ENCODE peak calls at places on chromosomes 2 and 18, in ten cellular contexts. One of them, this sample, is unnamed.

GRCh38 chr2:24984912-24985311 is 13.2 kb upstream of the DNAJC27 start:
- DNase-seq in stomach: no peak
- DNase-seq in H1: no peak
- DNase-seq in tibial nerve: peak; percentile 32
- DNase-seq in K562: no peak
- DNase-seq in upper lobe of left lung: no peak
- DNase-seq in transverse colon: peak; percentile 18
- DNase-seq in GM12878: no peak
- DNase-seq in suprapubic skin: no peak
- DNase-seq in ovary: peak; percentile 63
- DNase-seq in this sample: no peak

GRCh38 chr18:52227536-52227935 is 112.5 kb upstream of the DCC start:
- DNase-seq in H1: no peak
- DNase-seq in K562: no peak
- DNase-seq in suprapubic skin: no peak
- DNase-seq in transverse colon: no peak
- DNase-seq in GM12878: no peak
- DNase-seq in upper lobe of left lung: no peak
- DNase-seq in ovary: no peak
- DNase-seq in tibial nerve: no peak
- DNase-seq in stomach: no peak
- DNase-seq in this sample: no peak

GRCh38 chr2:28736034-28736433 is 15.6 kb upstream of the PPP1CB start:
- DNase-seq in H1: no peak
- DNase-seq in tibial nerve: no peak
- DNase-seq in stomach: peak; percentile 92
- DNase-seq in suprapubic skin: no peak
- DNase-seq in upper lobe of left lung: peak; percentile 86
- DNase-seq in ovary: peak; percentile 48
- DNase-seq in transverse colon: peak; percentile 69
- DNase-seq in K562: no peak
- DNase-seq in GM12878: no peak
- DNase-seq in this sample: no peak

GRCh38 chr2:17621781-17622180 is 81.3 kb downstream of the VSNL1 start:
- DNase-seq in transverse colon: no peak
- DNase-seq in GM12878: no peak
- DNase-seq in H1: no peak
- DNase-seq in tibial nerve: no peak
- DNase-seq in suprapubic skin: no peak
- DNase-seq in K562: no peak
- DNase-seq in ovary: no peak
- DNase-seq in stomach: no peak
- DNase-seq in upper lobe of left lung: no peak
- DNase-seq in this sample: no peak

GRCh38 chr18:36419913-36420531 is 122.5 kb downstream of the FHOD3 start:
- DNase-seq in GM12878: no peak
- DNase-seq in suprapubic skin: no peak
- DNase-seq in transverse colon: no peak
- DNase-seq in ovary: no peak
- DNase-seq in tibial nerve: no peak
- DNase-seq in stomach: no peak
- DNase-seq in H1: no peak
- DNase-seq in K562: no peak
- DNase-seq in upper lobe of left lung: no peak
- DNase-seq in this sample: no peak

GRCh38 chr2:152637251-152637650 is 80.0 kb downstream of the PRPF40A start:
- DNase-seq in K562: no peak
- DNase-seq in GM12878: no peak
- DNase-seq in suprapubic skin: no peak
- DNase-seq in upper lobe of left lung: no peak
- DNase-seq in ovary: no peak
- DNase-seq in transverse colon: no peak
- DNase-seq in H1: no peak
- DNase-seq in stomach: no peak
- DNase-seq in tibial nerve: no peak
- DNase-seq in this sample: no peak

GRCh38 chr2:148885988-148886387 is 11.0 kb downstream of the KIF5C start:
- DNase-seq in stomach: no peak
- DNase-seq in K562: no peak
- DNase-seq in tibial nerve: no peak
- DNase-seq in suprapubic skin: no peak
- DNase-seq in GM12878: no peak
- DNase-seq in transverse colon: no peak
- DNase-seq in H1: no peak
- DNase-seq in upper lobe of left lung: no peak
- DNase-seq in ovary: no peak
- DNase-seq in this sample: no peak

GRCh38 chr2:26185954-26186353 is 13.1 kb downstream of the GAREM2 start:
- DNase-seq in stomach: no peak
- DNase-seq in ovary: no peak
- DNase-seq in K562: no peak
- DNase-seq in H1: no peak
- DNase-seq in tibial nerve: no peak
- DNase-seq in upper lobe of left lung: no peak
- DNase-seq in suprapubic skin: no peak
- DNase-seq in transverse colon: peak; percentile 32
- DNase-seq in GM12878: no peak
- DNase-seq in this sample: no peak

GRCh38 chr2:160510617-160511016 is 17.0 kb upstream of the RBMS1 start:
- DNase-seq in tibial nerve: no peak
- DNase-seq in suprapubic skin: no peak
- DNase-seq in H1: no peak
- DNase-seq in upper lobe of left lung: peak; percentile 34
- DNase-seq in transverse colon: no peak
- DNase-seq in stomach: no peak
- DNase-seq in GM12878: no peak
- DNase-seq in ovary: no peak
- DNase-seq in K562: no peak
- DNase-seq in this sample: no peak

GRCh38 chr2:24919977-24920812 is at the start of gene ADCY3:
- DNase-seq in K562: peak; percentile 86
- DNase-seq in suprapubic skin: no peak
- DNase-seq in H1: peak; percentile 80
- DNase-seq in stomach: peak; percentile 52
- DNase-seq in transverse colon: peak; percentile 59
- DNase-seq in GM12878: no peak
- DNase-seq in tibial nerve: no peak
- DNase-seq in upper lobe of left lung: peak; percentile 41
- DNase-seq in ovary: peak; percentile 79
- DNase-seq in this sample: no peak

GRCh38 chr18:36481201-36481657 is 183.7 kb downstream of the FHOD3 start:
- DNase-seq in transverse colon: no peak
- DNase-seq in K562: no peak
- DNase-seq in stomach: no peak
- DNase-seq in suprapubic skin: no peak
- DNase-seq in H1: peak; percentile 38
- DNase-seq in tibial nerve: no peak
- DNase-seq in ovary: no peak
- DNase-seq in upper lobe of left lung: no peak
- DNase-seq in GM12878: no peak
- DNase-seq in this sample: no peak

GRCh38 chr2:96427917-96428316 is 77.2 kb downstream of the NEURL3 start:
- DNase-seq in stomach: no peak
- DNase-seq in tibial nerve: no peak
- DNase-seq in H1: no peak
- DNase-seq in K562: no peak
- DNase-seq in upper lobe of left lung: no peak
- DNase-seq in ovary: no peak
- DNase-seq in transverse colon: no peak
- DNase-seq in GM12878: no peak
- DNase-seq in suprapubic skin: no peak
- DNase-seq in this sample: no peak

GRCh38 chr18:58269931-58270330 is 225.9 kb downstream of the NEDD4L start:
- DNase-seq in upper lobe of left lung: no peak
- DNase-seq in H1: no peak
- DNase-seq in GM12878: no peak
- DNase-seq in K562: no peak
- DNase-seq in suprapubic skin: no peak
- DNase-seq in transverse colon: no peak
- DNase-seq in ovary: no peak
- DNase-seq in stomach: peak; percentile 61
- DNase-seq in tibial nerve: no peak
- DNase-seq in this sample: no peak
- TF ChIP-seq EP300 in upper lobe of left lung: no peak
- TF ChIP-seq EP300 in H1: no peak
- TF ChIP-seq EP300 in GM12878: no peak
- TF ChIP-seq EP300 in K562: no peak
- TF ChIP-seq EP300 in suprapubic skin: no peak
- TF ChIP-seq EP300 in transverse colon: no peak
- TF ChIP-seq EP300 in ovary: no peak
- TF ChIP-seq EP300 in stomach: no peak
- TF ChIP-seq EP300 in tibial nerve: no peak
- TF ChIP-seq EP300 in this sample: no peak

DNA sequence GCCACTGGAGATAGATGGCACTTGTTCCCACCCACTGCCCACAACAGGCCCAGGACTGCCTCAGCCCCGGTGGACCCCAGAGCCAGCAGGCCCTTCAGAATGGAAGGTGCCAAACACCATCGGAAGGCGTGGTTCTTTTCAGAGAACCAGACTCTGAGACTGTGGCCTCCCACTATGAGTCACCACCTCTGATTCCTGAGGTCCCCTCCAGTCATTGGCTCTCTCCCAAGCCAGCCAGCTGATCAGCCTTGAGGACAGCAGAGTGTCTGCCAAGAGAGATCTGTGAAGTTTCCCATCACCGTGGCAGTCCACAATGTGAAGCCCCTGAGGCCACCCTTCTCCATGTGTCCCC is 10.4 kb upstream of the MAP3K2 start:
- DNase-seq in H1: no peak
- DNase-seq in stomach: peak; percentile 85
- DNase-seq in ovary: peak; percentile 58
- DNase-seq in K562: peak; percentile 94
- DNase-seq in suprapubic skin: peak; percentile 86
- DNase-seq in transverse colon: peak; percentile 88
- DNase-seq in tibial nerve: peak; percentile 77
- DNase-seq in upper lobe of left lung: peak; percentile 92
- DNase-seq in GM12878: no peak
- DNase-seq in this sample: no peak
- TF ChIP-seq POLR2A in H1: no peak
- TF ChIP-seq POLR2A in stomach: no peak
- TF ChIP-seq POLR2A in ovary: no peak
- TF ChIP-seq POLR2A in K562: no peak
- TF ChIP-seq POLR2A in suprapubic skin: no peak
- TF ChIP-seq POLR2A in transverse colon: no peak
- TF ChIP-seq POLR2A in tibial nerve: no peak
- TF ChIP-seq POLR2A in upper lobe of left lung: no peak
- TF ChIP-seq POLR2A in GM12878: no peak
- TF ChIP-seq POLR2A in this sample: no peak

DNA sequence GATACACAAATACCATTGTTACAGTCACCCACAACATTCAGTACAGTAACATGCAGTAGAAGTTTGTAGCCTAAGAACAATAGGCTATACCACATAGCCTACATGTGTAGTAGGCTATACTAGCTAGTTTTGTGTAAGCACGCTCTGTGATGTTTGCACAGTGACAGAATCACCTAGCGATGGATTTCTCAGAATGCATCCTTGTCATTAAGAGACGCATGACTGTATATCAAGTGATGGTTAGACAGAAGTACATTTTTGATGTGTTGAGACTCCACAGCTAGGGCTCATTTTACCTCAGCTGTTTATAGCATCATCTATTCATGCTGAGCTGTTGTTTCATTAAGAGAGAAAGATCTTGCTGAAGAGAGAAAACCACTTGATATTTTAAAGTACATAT is 19.4 kb downstream of the PLEKHA3 start:
- DNase-seq in GM12878: no peak
- DNase-seq in H1: no peak
- DNase-seq in suprapubic skin: no peak
- DNase-seq in upper lobe of left lung: no peak
- DNase-seq in transverse colon: no peak
- DNase-seq in K562: no peak
- DNase-seq in stomach: no peak
- DNase-seq in ovary: no peak
- DNase-seq in tibial nerve: no peak
- DNase-seq in this sample: no peak
- H3K36me3 ChIP-seq in GM12878: peaks cover 1% of the 10 kb centered on the region
- H3K36me3 ChIP-seq in H1: peaks cover 14% of the 10 kb centered on the region
- H3K36me3 ChIP-seq in suprapubic skin: peaks cover 81% of the 10 kb centered on the region
- H3K36me3 ChIP-seq in upper lobe of left lung: peaks cover 93% of the 10 kb centered on the region
- H3K36me3 ChIP-seq in transverse colon: no peaks in the 10 kb centered on the region
- H3K36me3 ChIP-seq in K562: peaks cover 80% of the 10 kb centered on the region
- H3K36me3 ChIP-seq in stomach: peaks cover 99% of the 10 kb centered on the region
- H3K36me3 ChIP-seq in ovary: no peaks in the 10 kb centered on the region
- H3K36me3 ChIP-seq in tibial nerve: no peaks in the 10 kb centered on the region
- H3K36me3 ChIP-seq in this sample: peaks cover 77% of the 10 kb centered on the region

GRCh38 chr2:126798276-126799140 is 100.2 kb upstream of the TEX51 start:
- DNase-seq in H1: peak; percentile 17
- DNase-seq in GM12878: no peak
- DNase-seq in upper lobe of left lung: no peak
- DNase-seq in ovary: no peak
- DNase-seq in transverse colon: no peak
- DNase-seq in tibial nerve: no peak
- DNase-seq in suprapubic skin: peak; percentile 8
- DNase-seq in stomach: peak; percentile 19
- DNase-seq in K562: no peak
- DNase-seq in this sample: peak; percentile 53

GRCh38 chr2:126796931-126797621 is 101.6 kb upstream of the TEX51 start:
- DNase-seq in ovary: no peak
- DNase-seq in upper lobe of left lung: no peak
- DNase-seq in GM12878: no peak
- DNase-seq in K562: no peak
- DNase-seq in stomach: peak; percentile 11
- DNase-seq in H1: no peak
- DNase-seq in tibial nerve: no peak
- DNase-seq in transverse colon: no peak
- DNase-seq in suprapubic skin: peak; percentile 31
- DNase-seq in this sample: peak; percentile 80

GRCh38 chr2:126795661-126796060 is 103.0 kb upstream of the TEX51 start:
- DNase-seq in transverse colon: no peak
- DNase-seq in stomach: peak; percentile 15
- DNase-seq in H1: no peak
- DNase-seq in tibial nerve: no peak
- DNase-seq in ovary: no peak
- DNase-seq in GM12878: no peak
- DNase-seq in suprapubic skin: peak; percentile 34
- DNase-seq in K562: no peak
- DNase-seq in upper lobe of left lung: no peak
- DNase-seq in this sample: peak; percentile 83

GRCh38 chr2:126799306-126799705 is 99.4 kb upstream of the TEX51 start:
- DNase-seq in upper lobe of left lung: no peak
- DNase-seq in transverse colon: no peak
- DNase-seq in ovary: no peak
- DNase-seq in tibial nerve: no peak
- DNase-seq in H1: no peak
- DNase-seq in stomach: no peak
- DNase-seq in K562: no peak
- DNase-seq in GM12878: no peak
- DNase-seq in suprapubic skin: no peak
- DNase-seq in this sample: no peak

DNA sequence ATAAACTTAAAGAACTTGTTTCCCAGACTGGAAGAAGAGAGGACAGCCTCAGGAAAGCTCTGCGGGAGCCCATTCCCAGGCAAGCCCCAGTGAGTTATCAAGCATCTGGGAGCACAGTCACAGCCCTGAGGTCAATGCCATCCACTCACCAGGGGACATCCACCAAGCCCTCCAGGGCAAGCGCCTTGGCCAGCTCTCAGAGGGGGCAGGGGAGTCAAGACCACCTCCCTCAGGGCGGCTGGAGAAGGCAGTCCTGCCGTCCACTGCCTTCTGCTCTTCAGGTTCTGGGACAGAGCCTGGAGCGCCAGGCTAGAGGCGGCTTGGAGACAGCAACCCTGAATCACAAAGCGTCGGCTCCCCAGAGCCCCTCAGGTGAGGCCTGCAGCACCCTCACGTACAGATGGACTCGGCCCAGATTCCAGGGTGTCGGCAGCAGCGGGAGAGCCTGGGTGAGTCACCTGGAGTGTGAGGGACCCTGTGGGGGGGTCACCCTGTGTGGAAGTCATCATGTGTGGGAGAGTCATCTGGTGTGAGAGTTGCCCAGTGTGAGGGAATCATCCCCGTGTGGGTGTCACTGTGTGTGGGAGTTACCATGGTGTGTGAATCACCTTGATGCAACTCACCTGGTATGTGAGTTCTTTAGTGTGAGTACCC is 100.9 kb upstream of the TEX51 start:
- DNase-seq in transverse colon: no peak
- DNase-seq in suprapubic skin: peak; percentile 70
- DNase-seq in tibial nerve: no peak
- DNase-seq in ovary: no peak
- DNase-seq in GM12878: no peak
- DNase-seq in H1: peak; percentile 28
- DNase-seq in K562: no peak
- DNase-seq in stomach: peak; percentile 22
- DNase-seq in upper lobe of left lung: no peak
- DNase-seq in this sample: peak; percentile 90
- TF ChIP-seq EP300 in transverse colon: no peak
- TF ChIP-seq EP300 in suprapubic skin: no peak
- TF ChIP-seq EP300 in tibial nerve: no peak
- TF ChIP-seq EP300 in ovary: no peak
- TF ChIP-seq EP300 in GM12878: no peak
- TF ChIP-seq EP300 in H1: no peak
- TF ChIP-seq EP300 in K562: no peak
- TF ChIP-seq EP300 in stomach: no peak
- TF ChIP-seq EP300 in upper lobe of left lung: no peak
- TF ChIP-seq EP300 in this sample: no peak